ENCODE peak calls at places on chromosomes 5 and 9, in nine cellular contexts. Z is RWPE1; A is nucleus accumbens; Y is left ventricle myocardium superior; T is activated T-cell treated with anti-CD3 and anti-CD28 coated beads for 48 hours; L is NCI-H345; Q is activated CD4-positive, alpha-beta T cell treated with anti-CD3 and anti-CD28 coated beads, Interleukin-2, amount 10 ng/mL, durations not matched to agents 7 days and 5 days; G is hepatic stellate cell; U is activated T-helper 1 cell treated with Interleukin-2 at 50 U/mL for 16 hours. K is an unnamed sample.

GRCh38 chr9:129686736-129687135 is 21.3 kb downstream of the PRRX2 start:
- DNase-seq in A (no peak), U (no peak), L (no peak), T (no peak), Z (no peak), Q (no peak), Y (no peak), G (no peak), K (no peak)

GRCh38 chr9:126474786-126475485 is 138.8 kb upstream of the LMX1B start:
- DNase-seq in L (no peak), Q (no peak), T (no peak), G (peak), A (no peak), Y (no peak), Z (peak), U (no peak), K (no peak)

GRCh38 chr5:109743770-109744212 is 54.1 kb downstream of the MAN2A1 start:
- DNase-seq in Z (peak), A (no peak), G (peak), Y (no peak), T (no peak), L (no peak), U (no peak), Q (no peak), K (peak)

GRCh38 chr9:124212381-124213050 is 45.2 kb upstream of the NEK6 start:
- DNase-seq in U (no peak), G (peak), Y (no peak), Q (no peak), T (no peak), L (no peak), Z (peak), A (no peak), K (peak)

GRCh38 chr5:134905246-134905996 is 490 bp downstream of the PCBD2 start:
- DNase-seq in U (peak), Y (no peak), G (peak), L (peak), T (peak), A (peak), Z (peak), Q (peak), K (peak)

GRCh38 chr5:144800169-144800568 is 629.5 kb downstream of the KCTD16 start:
- DNase-seq in U (no peak), Y (no peak), G (no peak), A (no peak), Z (no peak), T (no peak), Q (no peak), L (no peak), K (no peak)

GRCh38 chr5:77957931-77958476 is 181.9 kb upstream of the TBCA start:
- DNase-seq in T (no peak), G (no peak), A (no peak), U (no peak), Q (no peak), Z (no peak), Y (no peak), L (no peak), K (no peak)

GRCh38 chr5:154284433-154284832 is 93.9 kb downstream of the GALNT10 start:
- DNase-seq in G (no peak), T (no peak), U (no peak), Z (no peak), Q (no peak), L (no peak), Y (no peak), A (no peak), K (no peak)

GRCh38 chr5:15790446-15791005 is 290.5 kb downstream of the FBXL7 start:
- DNase-seq in A (no peak), U (no peak), G (no peak), T (no peak), Y (no peak), Q (no peak), Z (no peak), L (no peak), K (peak)

GRCh38 chr5:177370488-177371119 is 12.9 kb downstream of the RGS14 start:
- DNase-seq in L (peak), T (peak), A (peak), Q (peak), Z (peak), G (peak), U (peak), Y (peak), K (peak)

GRCh38 chr9:29741169-29741568 is 2167.9 kb upstream of the C9orf72 start:
- DNase-seq in Y (no peak), Z (no peak), U (no peak), Q (no peak), G (no peak), A (no peak), T (no peak), L (no peak), K (no peak)

GRCh38 chr5:174401793-174402192 is 322.6 kb upstream of the MSX2 start:
- DNase-seq in A (no peak), Q (no peak), L (no peak), T (no peak), G (no peak), Z (no peak), Y (no peak), U (no peak), K (no peak)

GRCh38 chr5:115835481-115835880 is 5.9 kb downstream of the ATG12 start:
- DNase-seq in T (no peak), Z (no peak), A (no peak), Q (no peak), Y (no peak), G (no peak), U (no peak), L (no peak), K (no peak)

GRCh38 chr9:94850540-94851434 is 124.3 kb downstream of the AOPEP start:
- DNase-seq in G (no peak), Z (no peak), A (no peak), L (no peak), Y (no peak), Q (no peak), U (no peak), T (no peak), K (no peak)

GRCh38 chr5:39623291-39623865 is 198.6 kb upstream of the DAB2 start:
- DNase-seq in A (no peak), U (no peak), Z (no peak), G (no peak), L (no peak), Q (no peak), T (no peak), Y (no peak), K (peak)

GRCh38 chr5:147893820-147894219 is 12.5 kb downstream of the C5orf46 start:
- DNase-seq in G (no peak), L (no peak), Q (no peak), Z (no peak), Y (no peak), A (no peak), T (no peak), U (no peak), K (no peak)

GRCh38 chr5:98905857-98906688 is 22.7 kb downstream of the CHD1 start:
- DNase-seq in U (no peak), T (no peak), G (no peak), Q (no peak), Y (no peak), A (no peak), Z (peak), L (peak), K (no peak)

GRCh38 chr5:86824642-86825041 is 206.9 kb downstream of the COX7C start:
- DNase-seq in Z (no peak), T (no peak), U (no peak), G (no peak), Q (no peak), A (no peak), L (no peak), Y (no peak), K (peak)

GRCh38 chr5:151093476-151093889 is 12.6 kb upstream of the TNIP1 start:
- DNase-seq in Y (no peak), Z (peak), T (no peak), A (no peak), G (peak), L (no peak), Q (no peak), U (no peak), K (no peak)

GRCh38 chr9:131238402-131239021 is 37.8 kb downstream of the FAM78A start:
- DNase-seq in Q (no peak), Y (peak), Z (no peak), T (no peak), G (peak), U (no peak), L (no peak), A (no peak), K (no peak)

GRCh38 chr5:127312131-127312530 is 21.5 kb downstream of the MEGF10 start:
- DNase-seq in L (peak), Z (no peak), Q (no peak), G (no peak), T (no peak), U (no peak), A (no peak), Y (no peak), K (no peak)

GRCh38 chr9:6827370-6827949 is 69.7 kb downstream of the KDM4C start:
- DNase-seq in T (no peak), Y (no peak), U (no peak), Z (peak), A (no peak), Q (peak), L (peak), G (peak), K (no peak)

GRCh38 chr5:173473293-173473692 is 143.2 kb downstream of the BOD1 start:
- DNase-seq in G (no peak), Y (no peak), Q (no peak), T (no peak), A (no peak), L (no peak), U (no peak), Z (no peak), K (no peak)

GRCh38 chr9:98921740-98922139 is 22.0 kb upstream of the COL15A1 start:
- DNase-seq in T (no peak), U (no peak), Z (no peak), Q (no peak), Y (no peak), G (no peak), A (no peak), L (no peak), K (no peak)

GRCh38 chr5:143506881-143507552 is 103.5 kb upstream of the NR3C1 start:
- DNase-seq in G (peak), Q (no peak), Y (no peak), L (no peak), T (no peak), Z (peak), A (no peak), U (no peak), K (no peak)

GRCh38 chr5:151079838-151080619 is 805 bp downstream of the TNIP1 start:
- DNase-seq in Z (peak), U (no peak), T (peak), Y (no peak), A (no peak), G (peak), Q (no peak), L (no peak), K (no peak)

K was measured in COLO829.